ENCODE peak calls at places on chromosome 16, in five cellular contexts. E, T, H, Q and P are unnamed samples.

GRCh38 chr16:76108460-76108859 is 168.7 kb upstream of the CNTNAP4 start:
- DNase-seq in E (no peak), T (no peak), H (no peak), Q (no peak), P (no peak)

GRCh38 chr16:20851601-20852000 is 45.3 kb downstream of the REXO5 start:
- DNase-seq in E (no peak), T (no peak), H (no peak), Q (peak; percentile 96), P (no peak)

GRCh38 chr16:84898447-84898846 is 78.7 kb downstream of the CRISPLD2 start:
- DNase-seq in E (no peak), T (no peak), H (no peak), Q (no peak), P (no peak)

GRCh38 chr16:27642753-27643152 is 92.8 kb downstream of the KATNIP start:
- DNase-seq in E (no peak), T (no peak), H (no peak), Q (peak; percentile 13), P (no peak)

GRCh38 chr16:4358831-4359561 is 7.9 kb upstream of the PAM16 start:
- DNase-seq in E (peak; percentile 90), T (peak; percentile 76), H (peak; percentile 60), Q (peak; percentile 82), P (peak; percentile 69)

GRCh38 chr16:2498531-2499253 is 15.1 kb upstream of the ATP6V0C start:
- DNase-seq in E (peak; percentile 73), T (no peak), H (no peak), Q (no peak), P (no peak)

GRCh38 chr16:1690810-1691209 is 12.7 kb downstream of the JPT2 start:
- DNase-seq in E (no peak), T (no peak), H (no peak), Q (no peak), P (no peak)

GRCh38 chr16:12111223-12111622 is 134.7 kb downstream of the SNX29 start:
- DNase-seq in E (no peak), T (no peak), H (no peak), Q (no peak), P (no peak)

GRCh38 chr16:3716831-3717234 is 491 bp downstream of the TRAP1 start:
- DNase-seq in E (no peak), T (no peak), H (no peak), Q (peak; percentile 50), P (no peak)

GRCh38 chr16:57784334-57784733 is 18.0 kb downstream of the KIFC3 start:
- DNase-seq in E (no peak), T (no peak), H (no peak), Q (no peak), P (no peak)

GRCh38 chr16:55899857-55900256 is 24.7 kb upstream of the CES5A start:
- DNase-seq in E (no peak), T (no peak), H (no peak), Q (no peak), P (no peak)

GRCh38 chr16:49690778-49691177 is 165.1 kb downstream of the ZNF423 start:
- DNase-seq in E (no peak), T (no peak), H (no peak), Q (no peak), P (no peak)

GRCh38 chr16:57748596-57748995 is 13.0 kb downstream of the KATNB1 start:
- DNase-seq in E (peak; percentile 39), T (no peak), H (no peak), Q (no peak), P (no peak)

GRCh38 chr16:83633285-83633684 is 174.5 kb upstream of the HSBP1 start:
- DNase-seq in E (no peak), T (no peak), H (no peak), Q (no peak), P (no peak)

GRCh38 chr16:35752012-35752772 is 2292.8 kb downstream of the TP53TG3F start:
- DNase-seq in E (peak; percentile 61), T (no peak), H (no peak), Q (no peak), P (no peak)
- H3K9me3 ChIP-seq in E (peaks cover 4% of the 10 kb centered on the region), T (no peaks in the 10 kb centered on the region), H (peaks cover 56% of the 10 kb centered on the region), Q (no peaks in the 10 kb centered on the region), P (no peaks in the 10 kb centered on the region)

GRCh38 chr16:35302859-35303258 is 1843.4 kb downstream of the TP53TG3F start:
- DNase-seq in E (no peak), T (no peak), H (no peak), Q (no peak), P (no peak)
- H3K9me3 ChIP-seq in E (no peaks in the 10 kb centered on the region), T (peaks cover 4% of the 10 kb centered on the region), H (peaks cover 6% of the 10 kb centered on the region), Q (no peaks in the 10 kb centered on the region), P (peaks cover 5% of the 10 kb centered on the region)

GRCh38 chr16:24382929-24383328 is 126.8 kb downstream of the CACNG3 start:
- DNase-seq in E (no peak), T (no peak), H (no peak), Q (no peak), P (no peak)
- H3K9me3 ChIP-seq in E (peaks cover 7% of the 10 kb centered on the region), T (no peaks in the 10 kb centered on the region), H (peaks cover 23% of the 10 kb centered on the region), Q (peaks cover 26% of the 10 kb centered on the region), P (peaks cover 3% of the 10 kb centered on the region)

DNA sequence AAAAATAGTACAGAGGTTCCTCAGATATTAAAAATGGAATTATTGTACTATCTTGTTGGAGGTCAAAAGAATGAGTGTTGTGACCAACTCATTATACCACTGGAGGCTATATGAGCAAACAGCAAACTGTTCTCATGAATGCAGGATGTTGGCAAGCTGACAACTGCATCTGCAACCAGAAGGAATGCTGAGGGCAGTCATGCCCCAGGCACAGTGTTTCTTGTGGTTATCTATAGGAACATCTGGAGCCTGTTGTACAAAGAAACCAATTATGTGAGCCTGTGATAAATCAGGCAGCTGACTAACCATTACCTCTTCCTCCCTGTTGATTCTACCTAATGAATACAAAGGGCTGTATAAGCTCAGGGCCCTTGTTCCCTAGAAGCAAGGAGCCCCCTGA is 2057.1 kb downstream of the TP53TG3F start:
- DNase-seq in E (no peak), T (no peak), H (no peak), Q (no peak), P (no peak)
- H3K9me3 ChIP-seq in E (no peaks in the 10 kb centered on the region), T (peaks cover 4% of the 10 kb centered on the region), H (no peaks in the 10 kb centered on the region), Q (peaks cover 5% of the 10 kb centered on the region), P (no peaks in the 10 kb centered on the region)

GRCh38 chr16:64950731-64951130 is 171.1 kb downstream of the CDH11 start:
- DNase-seq in E (peak; percentile 54), T (no peak), H (no peak), Q (no peak), P (no peak)

GRCh38 chr16:64950262-64950661 is 171.6 kb downstream of the CDH11 start:
- DNase-seq in E (no peak), T (no peak), H (no peak), Q (no peak), P (no peak)

GRCh38 chr16:64948056-64948455 is 173.8 kb downstream of the CDH11 start:
- DNase-seq in E (no peak), T (no peak), H (no peak), Q (no peak), P (no peak)

GRCh38 chr16:64951193-64951592 is 170.7 kb downstream of the CDH11 start:
- DNase-seq in E (no peak), T (no peak), H (no peak), Q (no peak), P (no peak)

GRCh38 chr16:64947651-64948050 is 174.2 kb downstream of the CDH11 start:
- DNase-seq in E (peak; percentile 19), T (no peak), H (no peak), Q (no peak), P (no peak)
- H3K9me3 ChIP-seq in E (no peaks in the 10 kb centered on the region), T (no peaks in the 10 kb centered on the region), H (peaks cover 8% of the 10 kb centered on the region), Q (no peaks in the 10 kb centered on the region), P (no peaks in the 10 kb centered on the region)

DNA sequence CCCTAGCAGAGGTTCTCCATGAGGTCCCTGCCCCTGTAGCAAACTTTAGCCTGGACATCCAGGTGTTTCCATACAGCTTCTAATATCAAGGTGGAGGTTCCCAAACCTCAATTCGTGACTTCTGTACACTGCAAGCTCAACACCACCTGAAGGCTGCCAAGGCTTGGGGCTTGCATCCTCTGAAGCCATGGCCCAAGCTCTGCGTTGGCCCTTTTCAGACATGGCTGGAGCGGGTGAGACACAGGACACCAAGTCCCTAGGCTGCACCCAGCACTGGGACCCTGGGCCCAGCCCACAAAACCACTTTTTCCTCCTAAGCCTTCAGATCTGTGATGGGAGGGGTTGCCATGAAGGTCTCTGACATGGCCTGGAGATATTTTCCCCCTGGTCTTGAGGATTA is 1292.0 kb downstream of the CDH8 start:
- DNase-seq in E (no peak), T (no peak), H (no peak), Q (no peak), P (no peak)
- H3K9me3 ChIP-seq in E (no peaks in the 10 kb centered on the region), T (no peaks in the 10 kb centered on the region), H (peaks cover 4% of the 10 kb centered on the region), Q (no peaks in the 10 kb centered on the region), P (peaks cover 3% of the 10 kb centered on the region)

DNA sequence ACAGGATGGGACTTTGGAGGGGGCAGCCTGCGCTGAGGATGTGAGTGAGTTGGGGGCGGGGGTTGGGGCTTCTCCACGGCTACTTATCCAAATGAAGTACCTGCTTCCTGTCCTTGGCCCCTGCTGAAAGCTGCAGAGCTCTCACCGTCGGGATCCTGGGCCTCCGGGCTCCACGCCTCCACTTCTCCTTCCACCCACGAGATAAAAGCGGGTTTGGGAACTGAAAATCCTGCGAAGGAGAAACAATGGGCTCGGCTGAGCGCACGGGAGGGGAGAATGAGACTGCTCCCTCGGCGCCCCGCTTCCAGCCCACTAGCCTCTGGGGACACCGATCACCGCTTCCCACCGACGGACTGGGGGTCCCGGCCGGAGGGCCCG is 486 bp downstream of the ZNF785 start:
- DNase-seq in E (no peak), T (no peak), H (no peak), Q (no peak), P (no peak)
- H3K9me3 ChIP-seq in E (no peaks in the 10 kb centered on the region), T (no peaks in the 10 kb centered on the region), H (no peaks in the 10 kb centered on the region), Q (no peaks in the 10 kb centered on the region), P (no peaks in the 10 kb centered on the region)

DNA sequence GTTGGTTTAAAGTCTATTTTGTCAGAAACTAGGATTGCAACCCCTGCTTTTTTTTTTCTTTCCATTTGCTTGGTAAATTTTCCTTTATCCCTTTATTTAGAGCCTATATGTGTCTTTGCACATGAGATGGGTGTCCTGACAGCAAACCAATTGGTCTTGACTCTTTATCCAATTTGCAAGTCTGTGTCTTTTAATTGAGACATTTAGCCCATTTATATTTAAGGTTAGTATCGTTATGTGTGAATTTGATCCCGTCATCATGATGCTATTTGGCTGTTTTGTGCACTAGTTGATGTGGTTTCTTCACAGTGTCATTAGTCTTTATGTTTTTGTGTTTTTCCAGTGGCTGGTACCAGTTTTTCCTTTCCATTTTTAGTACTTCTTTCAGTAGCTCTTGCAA is 127.7 kb upstream of the ZNF267 start:
- DNase-seq in E (no peak), T (no peak), H (no peak), Q (no peak), P (no peak)
- H3K9me3 ChIP-seq in E (peaks cover 88% of the 10 kb centered on the region), T (peaks cover 33% of the 10 kb centered on the region), H (peaks cover 87% of the 10 kb centered on the region), Q (peaks cover 86% of the 10 kb centered on the region), P (peaks cover 37% of the 10 kb centered on the region)

GRCh38 chr16:64872101-64872500 is 249.8 kb downstream of the CDH11 start:
- DNase-seq in E (no peak), T (no peak), H (no peak), Q (no peak), P (no peak)
- H3K9me3 ChIP-seq in E (no peaks in the 10 kb centered on the region), T (no peaks in the 10 kb centered on the region), H (no peaks in the 10 kb centered on the region), Q (peaks cover 1% of the 10 kb centered on the region), P (no peaks in the 10 kb centered on the region)